ENCODE peak calls at places on chromosomes 7 and 10, in nine cellular contexts. G, W, E, C, N, D, J, T and Z are unnamed samples.

GRCh38 chr10:87862644-87863101 is 660 bp downstream of the KLLN start:
- DNase-seq in E (no peak), J (no peak), D (no peak), W (no peak), N (no peak), T (no peak), G (peak), C (no peak), Z (no peak)

GRCh38 chr10:106089855-106090254 is 1074.7 kb downstream of the SORCS1 start:
- DNase-seq in E (no peak), C (no peak), N (no peak), J (no peak), D (no peak), T (no peak), G (no peak), W (no peak), Z (no peak)

GRCh38 chr10:44977287-44978212 is 1.1 kb downstream of the DEPP1 start:
- DNase-seq in D (no peak), E (no peak), J (no peak), G (no peak), T (no peak), N (no peak), W (peak), C (no peak), Z (peak)

GRCh38 chr10:124009616-124010015 is 83.8 kb downstream of the CHST15 start:
- DNase-seq in T (no peak), D (no peak), G (no peak), C (no peak), N (no peak), J (no peak), E (no peak), W (no peak), Z (no peak)

GRCh38 chr10:87771871-87772500 is 46.0 kb downstream of the ATAD1 start:
- DNase-seq in C (no peak), T (no peak), N (peak), G (peak), D (no peak), J (no peak), E (peak), W (no peak), Z (no peak)

GRCh38 chr7:125516194-125516593 is 586.6 kb upstream of the POT1 start:
- DNase-seq in J (no peak), G (no peak), C (no peak), D (no peak), W (no peak), E (no peak), T (no peak), N (no peak), Z (no peak)

GRCh38 chr10:63522129-63522687 is 1.0 kb downstream of the REEP3 start:
- DNase-seq in T (no peak), C (no peak), W (no peak), D (peak), J (no peak), E (peak), G (no peak), N (peak), Z (no peak)

GRCh38 chr7:149126662-149127321 is 668 bp upstream of the ZNF425 start:
- DNase-seq in C (peak), T (no peak), W (peak), N (peak), D (no peak), J (peak), G (no peak), E (peak), Z (peak)

GRCh38 chr7:120280743-120281142 is 7.8 kb downstream of the KCND2 start:
- DNase-seq in D (no peak), N (no peak), W (no peak), G (no peak), J (no peak), C (no peak), T (no peak), E (no peak), Z (no peak)

GRCh38 chr10:49518982-49519578 is 19.8 kb downstream of the ERCC6 start:
- DNase-seq in G (peak), N (peak), W (no peak), E (peak), D (no peak), T (peak), C (no peak), J (no peak), Z (no peak)

GRCh38 chr7:155412416-155413253 is 45.3 kb upstream of the EN2 start:
- DNase-seq in G (no peak), D (no peak), J (no peak), C (peak), W (no peak), E (peak), N (no peak), T (no peak), Z (no peak)

GRCh38 chr10:34589275-34589674 is 225.8 kb downstream of the PARD3 start:
- DNase-seq in N (no peak), W (no peak), J (no peak), E (no peak), C (no peak), T (no peak), D (no peak), G (no peak), Z (no peak)

GRCh38 chr10:10133271-10133670 is 884.4 kb upstream of the CELF2 start:
- DNase-seq in W (no peak), C (no peak), J (no peak), N (no peak), G (no peak), T (no peak), E (no peak), D (no peak), Z (no peak)

GRCh38 chr7:92684274-92684673 is 94.1 kb upstream of the FAM133B start:
- DNase-seq in T (no peak), W (no peak), E (no peak), G (no peak), C (no peak), D (no peak), J (no peak), N (no peak), Z (no peak)

GRCh38 chr7:151726875-151727578 is 149.9 kb downstream of the PRKAG2 start:
- DNase-seq in T (no peak), G (no peak), C (no peak), N (no peak), W (no peak), J (no peak), D (peak), E (no peak), Z (no peak)

GRCh38 chr10:92076722-92077121 is 153.2 kb downstream of the BTAF1 start:
- DNase-seq in J (no peak), G (no peak), E (no peak), D (no peak), T (no peak), N (no peak), C (no peak), W (no peak), Z (no peak)

GRCh38 chr10:3750352-3750816 is 34.6 kb downstream of the KLF6 start:
- DNase-seq in D (no peak), W (no peak), N (no peak), G (no peak), E (no peak), C (no peak), J (no peak), T (no peak), Z (no peak)
- TF ChIP-seq CTCF in D (no peak), W (no peak), N (no peak), G (no peak), E (no peak), C (no peak), J (no peak), T (no peak), Z (no peak)

DNA sequence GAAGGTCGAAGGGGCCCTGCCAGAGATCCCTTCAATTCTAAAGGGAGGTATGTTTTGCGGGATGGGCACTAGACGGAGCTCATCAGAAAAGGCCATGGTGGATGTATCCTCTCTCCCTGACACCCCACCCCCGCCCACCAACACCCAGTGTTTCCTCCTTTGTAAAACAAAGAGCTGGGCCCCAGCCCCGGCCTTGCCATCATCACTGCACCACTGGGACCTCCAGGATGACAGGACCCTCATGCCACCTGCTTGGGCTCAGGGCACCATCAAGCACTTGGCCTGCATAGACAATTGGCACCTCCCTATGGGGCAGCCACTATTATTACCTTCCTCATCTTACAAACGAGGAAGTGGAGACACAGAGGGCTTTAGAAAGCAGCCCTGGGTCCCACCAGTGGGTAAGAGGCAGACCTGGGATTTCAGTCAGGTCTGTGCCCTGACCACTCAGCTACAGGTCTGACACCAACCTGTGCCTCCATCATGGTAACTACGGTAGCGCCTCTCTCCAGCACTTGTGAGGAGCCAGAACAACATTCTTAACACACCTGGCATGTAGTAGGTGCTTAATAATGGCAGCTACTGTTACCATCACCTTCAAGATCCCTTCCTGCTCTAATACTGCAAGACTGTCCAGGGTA is 2.0 kb downstream of the CALML3 start:
- DNase-seq in E (no peak), C (no peak), D (no peak), G (no peak), W (no peak), J (no peak), T (no peak), N (no peak), Z (peak)
- TF ChIP-seq CTCF in E (no peak), C (no peak), D (no peak), G (no peak), W (no peak), J (no peak), T (no peak), N (no peak), Z (no peak)

DNA sequence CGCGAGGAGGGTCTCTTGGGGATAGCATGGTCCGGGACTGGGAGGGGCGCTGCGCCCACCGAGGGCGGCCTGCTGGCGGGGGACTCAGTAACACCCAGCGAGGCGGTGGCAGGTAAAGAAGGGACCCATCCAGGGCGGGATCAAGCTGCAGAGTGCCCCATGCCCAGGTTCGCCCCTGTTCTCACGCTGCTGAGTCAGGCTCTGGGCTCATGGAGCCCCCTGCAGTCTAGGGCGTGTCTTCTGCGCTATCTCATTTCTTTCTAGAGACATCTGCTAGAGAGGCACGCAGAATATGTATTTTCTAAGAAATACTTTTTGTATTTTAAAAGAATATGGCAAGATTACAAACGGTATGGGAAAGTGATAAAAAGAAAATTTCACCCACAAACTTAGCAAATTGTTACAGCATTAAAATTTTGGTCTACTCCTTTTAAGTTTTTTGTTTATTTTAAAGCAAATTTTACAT is 933 bp downstream of the EPDR1 start:
- DNase-seq in J (no peak), T (no peak), C (no peak), W (peak), G (no peak), E (peak), N (peak), D (no peak), Z (no peak)
- TF ChIP-seq CTCF in J (peak), T (peak), C (no peak), W (no peak), G (no peak), E (peak), N (peak), D (no peak), Z (no peak)

DNA sequence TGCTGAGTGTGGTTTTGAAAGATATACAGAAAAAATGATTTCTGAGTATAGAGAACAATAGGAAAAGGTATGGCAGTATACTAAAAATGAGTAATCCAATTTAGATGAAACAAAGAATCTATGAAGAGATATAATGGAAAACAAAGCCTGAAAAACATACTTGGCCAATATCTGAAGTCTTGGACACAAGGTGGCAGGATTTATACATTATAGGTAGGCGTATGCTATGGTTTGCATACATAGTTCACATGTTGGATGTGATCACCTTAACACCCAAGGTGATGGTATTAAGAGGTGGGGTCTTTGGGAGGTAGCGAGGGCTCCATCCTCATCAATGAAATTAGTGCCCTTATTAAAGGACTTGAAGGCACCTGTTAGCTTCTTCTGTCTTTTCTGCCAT is 34.5 kb upstream of the BPGM start:
- DNase-seq in T (no peak), W (no peak), N (no peak), D (no peak), C (no peak), G (no peak), J (no peak), E (no peak), Z (no peak)
- TF ChIP-seq CTCF in T (no peak), W (no peak), N (no peak), D (no peak), C (no peak), G (peak), J (no peak), E (no peak), Z (no peak)

DNA sequence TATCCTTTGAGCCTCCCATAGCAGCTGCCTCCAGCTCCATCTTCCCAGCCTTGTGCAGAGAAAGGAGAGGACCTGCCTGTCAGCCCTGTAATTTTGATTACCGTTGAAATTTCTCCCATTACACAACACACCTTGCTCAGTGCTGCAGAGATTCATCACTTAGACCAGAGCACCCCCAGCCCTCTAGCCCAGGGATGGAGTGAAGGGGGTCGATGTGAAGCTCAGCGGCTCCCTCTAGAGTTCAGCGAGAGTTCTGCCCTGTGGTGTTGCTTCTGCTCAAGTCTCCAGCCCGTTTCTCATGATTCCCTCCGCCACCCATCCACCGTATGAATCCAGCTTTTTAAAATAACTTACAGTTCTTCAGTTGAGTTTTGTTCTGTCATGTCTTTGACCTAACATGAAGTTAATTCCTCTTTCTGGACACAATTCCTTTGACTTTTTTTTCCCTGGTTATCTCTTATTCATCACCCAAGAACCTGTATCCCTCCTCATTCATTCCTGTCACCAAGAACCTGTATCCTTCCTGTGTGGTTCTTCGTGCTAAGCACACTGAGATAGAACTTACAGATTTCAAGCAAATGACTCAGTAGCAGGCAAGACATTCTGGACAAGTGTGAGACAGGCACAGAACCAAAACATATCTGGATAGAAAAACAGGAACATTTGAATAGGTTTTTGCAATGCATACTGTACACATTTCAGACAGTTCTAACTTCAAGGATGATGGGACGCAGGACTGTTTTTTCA is 34.9 kb upstream of the ZNF32 start:
- DNase-seq in C (no peak), W (no peak), G (no peak), T (no peak), E (peak), D (no peak), N (no peak), J (no peak), Z (no peak)
- TF ChIP-seq CTCF in C (no peak), W (no peak), G (peak), T (peak), E (peak), D (peak), N (peak), J (peak), Z (peak)

DNA sequence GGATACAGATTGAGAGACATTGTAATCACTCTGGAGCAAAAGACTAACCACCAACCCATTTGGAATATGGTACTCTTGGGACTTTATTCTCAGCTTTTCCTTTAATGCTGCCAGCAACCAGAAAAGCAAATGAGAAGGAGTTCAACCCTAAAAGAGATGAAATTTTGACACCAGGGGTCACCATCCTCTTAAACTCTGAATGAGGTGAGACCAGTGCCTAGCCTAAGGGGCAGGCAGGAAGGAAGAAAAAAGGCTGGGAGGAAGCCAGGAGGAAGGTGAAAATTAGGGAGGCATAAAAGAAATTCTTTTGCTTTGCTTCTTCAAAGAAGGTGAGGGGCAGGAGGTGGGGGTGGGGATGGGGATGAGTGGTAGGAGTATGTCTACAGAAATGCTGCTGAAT is 135.8 kb downstream of the JAZF1 start:
- DNase-seq in D (no peak), J (no peak), C (no peak), T (no peak), E (no peak), N (no peak), G (no peak), W (no peak), Z (no peak)
- TF ChIP-seq CTCF in D (no peak), J (no peak), C (no peak), T (no peak), E (no peak), N (no peak), G (no peak), W (no peak), Z (no peak)

GRCh38 chr10:12800302-12800701 is 201.2 kb downstream of the CCDC3 start:
- DNase-seq in N (no peak), G (no peak), W (no peak), E (no peak), C (no peak), T (no peak), J (no peak), D (no peak), Z (no peak)
- TF ChIP-seq CTCF in N (no peak), G (no peak), W (no peak), E (no peak), C (no peak), T (no peak), J (peak), D (peak), Z (no peak)

GRCh38 chr7:22586806-22587180 is 86.8 kb upstream of the STEAP1B start:
- DNase-seq in W (no peak), E (no peak), J (no peak), T (no peak), D (peak), N (no peak), G (peak), C (no peak), Z (no peak)
- TF ChIP-seq CTCF in W (no peak), E (no peak), J (no peak), T (peak), D (peak), N (peak), G (peak), C (no peak), Z (no peak)